ENCODE peak calls at places on chromosomes 5 and 9, in four cellular contexts. Z is A673, F is dorsolateral prefrontal cortex, B is colonic mucosa. D is an unnamed sample.

GRCh38 chr9:14488421-14489190 is 174.7 kb upstream of the NFIB start:
- DNase-seq in Z (no peak), B (no peak), F (no peak), D (no peak)

GRCh38 chr9:18922161-18922910 is 110.7 kb downstream of the SAXO1 start:
- DNase-seq in B (no peak), F (no peak), Z (no peak), D (no peak)

GRCh38 chr5:179870403-179870903 is 11.8 kb upstream of the MRNIP start:
- DNase-seq in B (no peak), F (no peak), Z (peak), D (no peak)

GRCh38 chr5:148585988-148586387 is 68.3 kb downstream of the HTR4 start:
- DNase-seq in B (no peak), Z (no peak), F (no peak), D (no peak)

GRCh38 chr5:133877351-133878235 is 90.8 kb downstream of the C5orf15 start:
- DNase-seq in F (no peak), B (no peak), Z (no peak), D (no peak)

GRCh38 chr9:37913480-37914153 is 9.7 kb upstream of the SLC25A51 start:
- DNase-seq in F (peak), Z (peak), B (peak), D (peak)

GRCh38 chr5:119386945-119387344 is 31.1 kb downstream of the TNFAIP8 start:
- DNase-seq in Z (no peak), F (no peak), B (no peak), D (no peak)

GRCh38 chr5:157602505-157602904 is 26.9 kb upstream of the ADAM19 start:
- DNase-seq in F (no peak), Z (no peak), B (no peak), D (no peak)

GRCh38 chr5:16701134-16702094 is 84.6 kb upstream of the RETREG1 start:
- DNase-seq in F (no peak), B (no peak), Z (no peak), D (no peak)

GRCh38 chr9:113803811-113804589 is 72.1 kb upstream of the ZNF618 start:
- DNase-seq in F (no peak), B (no peak), Z (no peak), D (no peak)

GRCh38 chr9:96441798-96442445 is 8.0 kb upstream of the HABP4 start:
- DNase-seq in F (no peak), B (peak), Z (peak), D (no peak)

GRCh38 chr5:69261034-69261433 is 26.3 kb downstream of the CDK7 start:
- DNase-seq in B (no peak), F (no peak), Z (no peak), D (no peak)

GRCh38 chr5:25544652-25545249 is 900.0 kb upstream of the CDH10 start:
- DNase-seq in Z (peak), B (no peak), F (no peak), D (no peak)

GRCh38 chr5:78719504-78720233 is 71.1 kb upstream of the LHFPL2 start:
- DNase-seq in Z (no peak), F (no peak), B (no peak), D (no peak)

GRCh38 chr5:16712600-16712999 is 95.8 kb upstream of the RETREG1 start:
- DNase-seq in F (no peak), Z (no peak), B (no peak), D (no peak)

GRCh38 chr5:152622628-152623027 is 217.5 kb upstream of the NMUR2 start:
- DNase-seq in F (no peak), B (no peak), Z (no peak), D (no peak)

DNA sequence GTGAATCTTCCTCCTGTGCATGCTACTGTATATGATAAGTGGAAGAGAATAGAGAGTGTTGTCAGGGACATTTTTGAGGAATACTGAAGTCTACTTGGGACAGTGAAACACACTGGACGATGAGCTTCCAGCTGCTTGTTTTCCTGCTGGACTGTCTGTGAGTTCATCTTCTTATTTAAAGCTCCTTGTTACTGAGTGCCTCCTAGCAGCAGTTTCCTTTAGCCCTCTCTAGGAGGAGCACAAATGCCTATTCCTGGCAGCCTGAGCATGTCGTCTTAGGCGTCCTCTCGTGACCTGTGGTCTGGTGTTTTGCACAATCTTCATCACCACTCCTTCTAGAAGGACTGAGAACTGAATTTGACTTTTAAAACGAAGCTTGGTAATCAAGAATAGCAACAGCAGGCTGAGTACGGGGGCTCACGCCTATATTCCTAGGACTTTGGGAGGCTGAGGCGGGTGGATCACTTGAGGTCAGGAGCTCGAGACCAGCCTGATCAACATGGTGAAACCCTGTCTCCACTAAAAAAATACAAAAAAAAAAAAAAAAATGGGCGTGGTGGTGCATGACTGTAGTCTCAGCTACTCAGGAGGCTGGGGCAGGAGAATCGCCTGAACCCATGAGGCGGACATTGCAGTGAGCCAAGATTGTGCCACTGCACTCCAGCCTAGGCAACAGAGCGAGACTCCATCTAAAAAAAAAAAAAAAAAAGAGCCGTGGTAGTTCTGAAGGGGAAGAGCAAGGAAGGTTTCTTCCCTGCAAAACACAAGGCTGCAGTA is 44.0 kb downstream of the ANKRD33B start:
- DNase-seq in B (peak), F (no peak), Z (no peak), D (peak)
- TF ChIP-seq CTCF in B (no peak), F (no peak), Z (no peak), D (no peak)

DNA sequence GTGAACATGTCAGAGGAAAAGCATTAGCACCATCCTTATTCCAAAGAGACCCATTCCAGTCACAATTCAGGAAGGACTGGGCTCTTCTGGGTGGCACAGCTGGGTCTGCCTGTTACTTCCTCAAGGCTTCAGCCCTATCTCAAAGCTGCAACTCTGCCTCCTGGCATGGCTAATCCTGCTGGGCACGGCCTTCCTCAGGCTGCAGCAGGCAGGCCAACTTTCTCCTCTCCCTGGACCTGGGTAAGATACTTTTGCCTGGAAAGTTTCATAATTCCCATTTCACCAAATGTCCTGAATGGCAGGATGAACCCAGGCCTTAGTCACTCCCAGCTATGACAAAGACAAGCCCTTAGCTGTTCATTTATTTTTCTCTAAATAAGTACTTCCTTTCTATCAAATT is 50.1 kb downstream of the MACROH2A1 start:
- DNase-seq in F (no peak), Z (no peak), B (no peak), D (no peak)
- H3K4me3 ChIP-seq in F (no peak), Z (no peak), B (no peak), D (no peak)

DNA sequence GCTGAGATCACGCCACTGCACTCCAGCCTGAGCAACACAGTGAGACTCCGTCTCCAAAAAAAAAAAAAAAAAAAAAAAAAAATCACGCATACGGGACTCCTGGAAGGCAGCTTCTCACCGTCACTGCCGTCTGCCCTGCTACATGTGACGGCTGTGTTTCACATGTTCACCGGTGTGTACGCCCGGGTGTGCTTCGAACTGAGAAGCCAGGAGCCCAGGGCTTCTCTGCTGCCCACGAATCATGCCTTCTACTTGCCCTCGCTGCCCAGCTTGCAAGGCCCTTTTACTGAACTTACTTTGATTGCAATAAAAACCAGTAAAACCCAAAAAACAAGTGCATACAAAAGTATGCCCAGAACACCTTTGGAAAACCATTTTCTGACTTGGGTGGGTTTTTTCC is 5.8 kb upstream of the NKD2 start:
- DNase-seq in F (peak), B (peak), Z (no peak), D (no peak)
- TF ChIP-seq CTCF in F (no peak), B (no peak), Z (no peak), D (no peak)

GRCh38 chr9:92141144-92142129 is 26.2 kb upstream of the SPTLC1 start:
- DNase-seq in F (no peak), B (no peak), Z (no peak), D (no peak)

GRCh38 chr9:92142329-92142728 is 27.1 kb upstream of the SPTLC1 start:
- DNase-seq in F (no peak), B (no peak), Z (no peak), D (no peak)

GRCh38 chr9:92147030-92147853 is 32.0 kb upstream of the SPTLC1 start:
- DNase-seq in F (no peak), B (no peak), Z (no peak), D (peak)

GRCh38 chr9:92147854-92148184 is 32.6 kb upstream of the SPTLC1 start:
- DNase-seq in Z (no peak), B (no peak), F (no peak), D (no peak)

DNA sequence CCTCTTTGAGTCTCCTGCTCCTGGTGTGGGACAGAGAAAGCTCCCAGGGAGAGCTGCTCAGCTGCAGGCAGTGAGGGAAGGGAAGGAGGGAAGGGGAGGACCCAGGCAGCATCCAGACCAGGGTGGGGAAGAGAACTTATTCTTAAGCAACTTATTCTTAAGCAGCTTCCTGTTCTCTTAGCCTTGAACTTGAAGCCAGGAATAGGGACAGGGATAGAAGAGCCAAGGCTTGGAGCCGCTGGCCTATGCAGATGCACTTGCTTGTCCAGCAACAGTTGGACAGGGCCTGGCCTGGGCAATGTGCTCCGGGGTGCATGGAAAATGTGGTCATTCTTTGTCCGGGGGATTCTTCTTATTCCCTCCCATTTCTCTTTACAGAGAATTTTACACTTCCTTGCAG is 31.4 kb upstream of the SPTLC1 start:
- DNase-seq in F (no peak), Z (no peak), B (no peak), D (no peak)
- H3K4me3 ChIP-seq in F (no peak), Z (no peak), B (no peak), D (no peak)

DNA sequence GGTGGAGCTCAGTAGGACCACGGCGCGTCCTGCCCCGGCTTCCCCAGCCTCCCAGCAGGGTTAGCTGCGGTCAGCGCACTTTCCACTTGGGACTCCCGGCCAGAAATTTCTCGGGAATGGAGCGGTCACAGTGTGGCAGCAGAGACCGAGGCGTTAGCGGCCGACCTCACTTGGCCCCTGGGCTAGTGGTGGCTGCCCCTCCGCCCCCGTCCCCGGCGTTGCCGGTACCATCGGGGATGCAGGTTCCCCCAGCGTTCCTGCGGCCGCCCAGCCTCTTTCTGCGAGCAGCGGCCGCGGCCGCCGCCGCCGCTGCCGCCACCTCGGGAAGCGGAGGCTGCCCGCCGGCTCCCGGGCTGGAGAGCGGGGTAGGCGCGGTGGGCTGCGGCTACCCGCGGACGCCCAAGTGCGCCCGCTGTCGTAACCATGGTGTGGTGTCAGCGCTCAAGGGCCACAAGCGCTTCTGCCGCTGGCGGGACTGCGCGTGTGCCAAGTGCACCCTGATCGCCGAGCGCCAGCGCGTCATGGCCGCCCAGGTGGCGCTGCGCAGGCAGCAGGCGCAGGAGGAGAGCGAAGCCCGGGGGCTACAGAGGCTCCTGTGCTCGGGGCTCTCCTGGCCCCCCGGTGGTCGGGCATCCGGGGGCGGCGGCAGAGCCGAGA is 454 bp downstream of the DMRTA1 start:
- DNase-seq in B (peak), F (peak), Z (peak), D (peak)
- TF ChIP-seq CTCF in B (peak), F (no peak), Z (no peak), D (no peak)

GRCh38 chr5:171505473-171506043 is 86.1 kb downstream of the FGF18 start:
- DNase-seq in B (no peak), Z (no peak), F (no peak), D (no peak)
- H3K4me3 ChIP-seq in B (no peak), Z (no peak), F (no peak), D (no peak)

DNA sequence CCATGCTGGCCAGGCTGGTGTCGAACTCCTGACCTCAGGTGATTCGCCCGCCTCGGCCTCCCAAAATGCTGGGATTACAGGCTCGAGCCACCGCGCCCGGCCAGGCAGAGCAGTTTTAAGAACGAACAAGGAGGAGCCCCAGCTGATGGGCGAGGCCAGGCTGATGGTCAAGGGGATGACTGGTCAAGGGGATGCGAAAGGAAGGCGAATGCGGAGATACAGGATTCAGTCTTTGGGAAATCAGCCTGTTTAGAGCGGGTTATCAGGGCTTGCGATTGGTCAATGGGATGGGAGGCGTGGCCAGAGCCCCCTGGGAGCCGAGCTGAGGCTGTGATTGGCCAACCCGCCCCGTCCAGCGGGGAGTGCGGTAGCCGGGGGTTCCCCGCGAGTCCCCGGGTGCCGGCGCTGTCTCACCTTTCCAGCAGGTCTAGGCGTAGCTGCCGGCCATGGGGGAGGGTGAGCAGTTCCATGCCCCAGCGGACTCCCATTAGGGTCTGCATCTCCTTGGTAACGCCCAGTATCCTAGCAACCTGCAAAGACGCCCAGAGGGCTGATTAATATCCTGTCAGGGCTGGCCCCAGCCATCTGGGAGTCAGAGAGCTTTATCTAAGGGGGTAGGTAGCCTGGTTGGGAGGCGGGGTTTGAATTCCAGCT is 7.5 kb upstream of the TOR2A start:
- DNase-seq in F (no peak), B (no peak), Z (peak), D (no peak)
- TF ChIP-seq CTCF in F (no peak), B (no peak), Z (no peak), D (no peak)

GRCh38 chr5:38843665-38844064 is 2.1 kb upstream of the OSMR start:
- DNase-seq in B (no peak), Z (no peak), F (no peak), D (no peak)

GRCh38 chr5:38845555-38846378 is at the start of gene OSMR:
- DNase-seq in Z (peak), F (peak), B (peak), D (peak)

GRCh38 chr5:38847549-38848341 is 1.9 kb downstream of the OSMR start:
- DNase-seq in Z (no peak), B (no peak), F (no peak), D (no peak)

GRCh38 chr5:38848637-38849036 is 2.8 kb downstream of the OSMR start:
- DNase-seq in F (no peak), B (no peak), Z (no peak), D (no peak)

GRCh38 chr5:38846379-38846967 is 661 bp downstream of the OSMR start:
- DNase-seq in Z (no peak), F (no peak), B (no peak), D (no peak)
- H3K4me3 ChIP-seq in Z (peak), F (peak), B (peak), D (peak)